ENCODE peak calls at places on chromosomes 12 and 14, in six cellular contexts. One of them, this sample, is unnamed.

GRCh38 chr14:66038214-66038977 is 447.8 kb upstream of the CCDC196 start:
- DNase-seq in HFFc6: no peak
- DNase-seq in neural crest cell: peak; percentile 16
- DNase-seq in fibroblast of lung: peak; percentile 14
- DNase-seq in fibroblast of pulmonary artery: peak; percentile 97
- DNase-seq in osteocyte: no peak
- DNase-seq in this sample: no peak

GRCh38 chr12:94026566-94026965 is 121.8 kb upstream of the PLXNC1 start:
- DNase-seq in HFFc6: no peak
- DNase-seq in neural crest cell: no peak
- DNase-seq in fibroblast of lung: no peak
- DNase-seq in fibroblast of pulmonary artery: no peak
- DNase-seq in osteocyte: no peak
- DNase-seq in this sample: no peak

GRCh38 chr12:1776139-1776975 is 44.0 kb upstream of the LRTM2 start:
- DNase-seq in HFFc6: peak; percentile 89
- DNase-seq in neural crest cell: no peak
- DNase-seq in fibroblast of lung: peak; percentile 84
- DNase-seq in fibroblast of pulmonary artery: peak; percentile 62
- DNase-seq in osteocyte: no peak
- DNase-seq in this sample: no peak

GRCh38 chr12:117111386-117112267 is 12.4 kb upstream of the TESC start:
- DNase-seq in HFFc6: no peak
- DNase-seq in neural crest cell: no peak
- DNase-seq in fibroblast of lung: no peak
- DNase-seq in fibroblast of pulmonary artery: no peak
- DNase-seq in osteocyte: no peak
- DNase-seq in this sample: no peak

GRCh38 chr12:11853126-11853525 is 203.7 kb downstream of the ETV6 start:
- DNase-seq in HFFc6: no peak
- DNase-seq in neural crest cell: no peak
- DNase-seq in fibroblast of lung: no peak
- DNase-seq in fibroblast of pulmonary artery: no peak
- DNase-seq in osteocyte: no peak
- DNase-seq in this sample: no peak

GRCh38 chr14:89408907-89409675 is 7.9 kb downstream of the FOXN3 start:
- DNase-seq in HFFc6: no peak
- DNase-seq in neural crest cell: no peak
- DNase-seq in fibroblast of lung: no peak
- DNase-seq in fibroblast of pulmonary artery: no peak
- DNase-seq in osteocyte: no peak
- DNase-seq in this sample: no peak

GRCh38 chr12:47868552-47869031 is 36.2 kb downstream of the VDR start:
- DNase-seq in HFFc6: no peak
- DNase-seq in neural crest cell: no peak
- DNase-seq in fibroblast of lung: no peak
- DNase-seq in fibroblast of pulmonary artery: no peak
- DNase-seq in osteocyte: no peak
- DNase-seq in this sample: peak; percentile 55

GRCh38 chr12:82673698-82674097 is 13.0 kb upstream of the TMTC2 start:
- DNase-seq in HFFc6: no peak
- DNase-seq in neural crest cell: no peak
- DNase-seq in fibroblast of lung: no peak
- DNase-seq in fibroblast of pulmonary artery: no peak
- DNase-seq in osteocyte: no peak
- DNase-seq in this sample: no peak

GRCh38 chr12:53217049-53217929 is 10.2 kb upstream of the ITGB7 start:
- DNase-seq in HFFc6: no peak
- DNase-seq in neural crest cell: no peak
- DNase-seq in fibroblast of lung: no peak
- DNase-seq in fibroblast of pulmonary artery: peak; percentile 44
- DNase-seq in osteocyte: no peak
- DNase-seq in this sample: no peak

GRCh38 chr14:71308671-71309070 is 401.4 kb downstream of the PCNX1 start:
- DNase-seq in HFFc6: no peak
- DNase-seq in neural crest cell: no peak
- DNase-seq in fibroblast of lung: no peak
- DNase-seq in fibroblast of pulmonary artery: no peak
- DNase-seq in osteocyte: no peak
- DNase-seq in this sample: no peak

GRCh38 chr14:71304588-71305133 is 397.4 kb downstream of the PCNX1 start:
- DNase-seq in HFFc6: no peak
- DNase-seq in neural crest cell: no peak
- DNase-seq in fibroblast of lung: no peak
- DNase-seq in fibroblast of pulmonary artery: no peak
- DNase-seq in osteocyte: no peak
- DNase-seq in this sample: no peak

GRCh38 chr14:71314717-71315116 is 407.5 kb downstream of the PCNX1 start:
- DNase-seq in HFFc6: no peak
- DNase-seq in neural crest cell: no peak
- DNase-seq in fibroblast of lung: no peak
- DNase-seq in fibroblast of pulmonary artery: no peak
- DNase-seq in osteocyte: no peak
- DNase-seq in this sample: no peak

GRCh38 chr14:71311061-71311460 is 403.8 kb downstream of the PCNX1 start:
- DNase-seq in HFFc6: no peak
- DNase-seq in neural crest cell: no peak
- DNase-seq in fibroblast of lung: no peak
- DNase-seq in fibroblast of pulmonary artery: no peak
- DNase-seq in osteocyte: no peak
- DNase-seq in this sample: no peak

GRCh38 chr14:71309756-71310155 is 402.5 kb downstream of the PCNX1 start:
- DNase-seq in HFFc6: no peak
- DNase-seq in neural crest cell: no peak
- DNase-seq in fibroblast of lung: no peak
- DNase-seq in fibroblast of pulmonary artery: no peak
- DNase-seq in osteocyte: no peak
- DNase-seq in this sample: no peak
- TF ChIP-seq CTCF in HFFc6: peak; percentile 48
- TF ChIP-seq CTCF in neural crest cell: peak; percentile 25
- TF ChIP-seq CTCF in fibroblast of lung: no peak
- TF ChIP-seq CTCF in fibroblast of pulmonary artery: peak; percentile 6
- TF ChIP-seq CTCF in osteocyte: no peak
- TF ChIP-seq CTCF in this sample: no peak

DNA sequence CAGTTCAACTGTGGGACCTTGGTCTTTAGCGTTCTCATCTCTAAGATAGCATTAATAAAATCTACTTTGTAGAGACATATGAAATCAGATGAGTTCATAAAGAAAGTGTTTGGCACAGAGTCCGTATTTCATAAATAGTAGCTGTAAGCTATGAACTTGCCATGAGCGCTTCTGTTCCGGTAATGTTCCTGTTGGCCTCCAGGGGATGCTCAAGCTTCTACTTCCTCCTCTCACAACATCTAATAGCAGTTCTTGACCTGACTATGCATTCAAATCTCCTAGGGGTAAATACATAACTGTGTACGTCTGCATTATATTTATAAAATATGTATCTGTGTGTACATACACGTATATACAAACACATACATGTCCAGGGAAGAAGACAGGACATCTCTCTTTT is 288.2 kb upstream of the TMPO start:
- DNase-seq in HFFc6: no peak
- DNase-seq in neural crest cell: no peak
- DNase-seq in fibroblast of lung: no peak
- DNase-seq in fibroblast of pulmonary artery: peak; percentile 28
- DNase-seq in osteocyte: no peak
- DNase-seq in this sample: no peak
- TF ChIP-seq CTCF in HFFc6: peak; percentile 27
- TF ChIP-seq CTCF in neural crest cell: peak; percentile 45
- TF ChIP-seq CTCF in fibroblast of lung: peak; percentile 50
- TF ChIP-seq CTCF in fibroblast of pulmonary artery: peak; percentile 53
- TF ChIP-seq CTCF in osteocyte: peak; percentile 28
- TF ChIP-seq CTCF in this sample: peak; percentile 44

DNA sequence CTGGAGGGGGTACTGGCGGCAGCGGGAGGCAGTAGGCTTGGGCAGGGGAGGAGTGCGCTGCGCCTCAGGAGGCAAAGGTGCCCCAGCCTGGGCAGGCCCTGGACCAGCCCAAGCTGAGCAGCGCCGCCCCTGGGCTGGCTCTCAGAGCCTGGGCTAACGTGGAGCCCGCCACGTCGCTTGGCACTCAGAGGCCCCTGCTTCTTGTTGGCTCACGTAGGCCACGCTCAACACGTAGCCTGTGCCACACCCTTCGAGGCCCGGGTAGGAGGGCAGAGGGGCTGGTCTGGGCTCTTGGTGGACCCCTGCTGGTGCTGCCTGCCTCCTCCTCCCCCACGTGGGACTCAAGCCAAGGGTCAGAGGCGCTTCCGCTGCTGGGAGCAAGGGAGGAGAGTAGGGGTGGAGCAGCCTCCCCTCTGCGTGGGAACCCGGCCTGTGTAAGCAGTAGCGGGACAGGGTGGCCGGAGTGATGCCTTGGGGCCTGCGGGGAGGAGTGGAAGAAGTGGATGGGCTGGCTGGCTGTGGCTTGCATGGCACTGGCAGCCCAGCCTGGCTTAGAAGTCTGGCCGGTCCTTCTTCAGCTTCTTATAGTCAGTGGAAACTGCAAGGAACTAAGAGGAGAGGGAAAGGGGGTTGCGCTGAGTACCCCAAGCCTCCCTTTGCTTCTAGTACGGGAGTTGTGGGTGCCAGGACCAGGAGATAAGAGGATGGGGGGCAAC is 5.7 kb downstream of the SHMT2 start:
- DNase-seq in HFFc6: no peak
- DNase-seq in neural crest cell: no peak
- DNase-seq in fibroblast of lung: peak; percentile 41
- DNase-seq in fibroblast of pulmonary artery: peak; percentile 78
- DNase-seq in osteocyte: peak; percentile 97
- DNase-seq in this sample: no peak
- TF ChIP-seq CTCF in HFFc6: no peak
- TF ChIP-seq CTCF in neural crest cell: no peak
- TF ChIP-seq CTCF in fibroblast of lung: peak; percentile 27
- TF ChIP-seq CTCF in fibroblast of pulmonary artery: peak; percentile 1
- TF ChIP-seq CTCF in osteocyte: peak; percentile 14
- TF ChIP-seq CTCF in this sample: no peak

GRCh38 chr12:78118036-78118435 is 287.3 kb downstream of the NAV3 start:
- DNase-seq in HFFc6: no peak
- DNase-seq in neural crest cell: no peak
- DNase-seq in fibroblast of lung: no peak
- DNase-seq in fibroblast of pulmonary artery: no peak
- DNase-seq in osteocyte: no peak
- DNase-seq in this sample: no peak
- TF ChIP-seq CTCF in HFFc6: peak; percentile 40
- TF ChIP-seq CTCF in neural crest cell: no peak
- TF ChIP-seq CTCF in fibroblast of lung: peak; percentile 9
- TF ChIP-seq CTCF in fibroblast of pulmonary artery: no peak
- TF ChIP-seq CTCF in osteocyte: no peak
- TF ChIP-seq CTCF in this sample: peak; percentile 8

DNA sequence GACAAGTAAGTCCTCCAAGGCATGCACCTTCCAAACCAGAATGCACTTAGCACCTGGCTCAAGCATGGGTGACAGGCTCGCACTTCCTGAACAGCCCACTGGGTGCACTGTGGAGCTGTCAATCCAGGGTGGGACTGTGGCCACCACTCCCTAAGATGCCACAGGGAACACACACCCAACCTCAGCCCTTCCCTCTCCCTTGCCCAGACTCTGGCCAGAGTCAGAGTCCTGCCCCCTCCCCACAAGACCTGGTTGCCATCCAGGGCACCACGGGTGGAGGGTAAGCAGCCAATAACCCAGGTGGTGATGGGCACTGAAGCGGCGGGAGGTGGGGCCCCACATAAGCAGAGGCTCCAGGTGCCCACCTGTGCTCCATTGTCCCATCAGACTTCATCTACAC is 160.6 kb downstream of the MYRFL start:
- DNase-seq in HFFc6: no peak
- DNase-seq in neural crest cell: no peak
- DNase-seq in fibroblast of lung: no peak
- DNase-seq in fibroblast of pulmonary artery: no peak
- DNase-seq in osteocyte: no peak
- DNase-seq in this sample: no peak
- TF ChIP-seq CTCF in HFFc6: peak; percentile 44
- TF ChIP-seq CTCF in neural crest cell: peak; percentile 53
- TF ChIP-seq CTCF in fibroblast of lung: peak; percentile 25
- TF ChIP-seq CTCF in fibroblast of pulmonary artery: peak; percentile 10
- TF ChIP-seq CTCF in osteocyte: peak; percentile 9
- TF ChIP-seq CTCF in this sample: peak; percentile 47

DNA sequence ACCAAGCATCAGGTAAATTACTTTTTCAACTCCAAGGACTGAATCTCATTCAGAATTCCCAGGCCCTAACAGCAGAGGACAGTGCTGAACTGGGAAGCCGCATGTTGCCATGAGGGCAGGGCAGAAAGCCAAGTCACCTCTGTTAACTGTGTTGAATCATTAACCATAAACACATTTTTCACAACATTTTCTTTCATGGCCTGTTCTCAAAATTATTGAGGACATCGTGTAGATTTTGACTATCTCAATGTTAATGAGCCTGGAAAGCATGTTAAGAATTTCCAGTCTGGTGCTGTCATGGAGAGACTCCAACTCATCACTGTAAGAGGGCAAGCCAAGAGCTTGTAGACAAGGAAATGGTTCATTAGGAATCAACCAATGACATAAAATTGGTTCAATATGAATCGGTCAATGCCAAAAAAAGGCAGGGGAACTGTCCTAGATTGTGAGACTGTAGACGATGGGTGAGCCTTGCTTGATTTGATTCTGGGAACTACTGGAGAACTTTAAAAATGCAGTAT is 33.7 kb downstream of the CPM start:
- DNase-seq in HFFc6: peak; percentile 87
- DNase-seq in neural crest cell: no peak
- DNase-seq in fibroblast of lung: peak; percentile 89
- DNase-seq in fibroblast of pulmonary artery: peak; percentile 74
- DNase-seq in osteocyte: no peak
- DNase-seq in this sample: no peak
- TF ChIP-seq CTCF in HFFc6: peak; percentile 80
- TF ChIP-seq CTCF in neural crest cell: no peak
- TF ChIP-seq CTCF in fibroblast of lung: peak; percentile 52
- TF ChIP-seq CTCF in fibroblast of pulmonary artery: peak; percentile 56
- TF ChIP-seq CTCF in osteocyte: peak; percentile 33
- TF ChIP-seq CTCF in this sample: no peak

DNA sequence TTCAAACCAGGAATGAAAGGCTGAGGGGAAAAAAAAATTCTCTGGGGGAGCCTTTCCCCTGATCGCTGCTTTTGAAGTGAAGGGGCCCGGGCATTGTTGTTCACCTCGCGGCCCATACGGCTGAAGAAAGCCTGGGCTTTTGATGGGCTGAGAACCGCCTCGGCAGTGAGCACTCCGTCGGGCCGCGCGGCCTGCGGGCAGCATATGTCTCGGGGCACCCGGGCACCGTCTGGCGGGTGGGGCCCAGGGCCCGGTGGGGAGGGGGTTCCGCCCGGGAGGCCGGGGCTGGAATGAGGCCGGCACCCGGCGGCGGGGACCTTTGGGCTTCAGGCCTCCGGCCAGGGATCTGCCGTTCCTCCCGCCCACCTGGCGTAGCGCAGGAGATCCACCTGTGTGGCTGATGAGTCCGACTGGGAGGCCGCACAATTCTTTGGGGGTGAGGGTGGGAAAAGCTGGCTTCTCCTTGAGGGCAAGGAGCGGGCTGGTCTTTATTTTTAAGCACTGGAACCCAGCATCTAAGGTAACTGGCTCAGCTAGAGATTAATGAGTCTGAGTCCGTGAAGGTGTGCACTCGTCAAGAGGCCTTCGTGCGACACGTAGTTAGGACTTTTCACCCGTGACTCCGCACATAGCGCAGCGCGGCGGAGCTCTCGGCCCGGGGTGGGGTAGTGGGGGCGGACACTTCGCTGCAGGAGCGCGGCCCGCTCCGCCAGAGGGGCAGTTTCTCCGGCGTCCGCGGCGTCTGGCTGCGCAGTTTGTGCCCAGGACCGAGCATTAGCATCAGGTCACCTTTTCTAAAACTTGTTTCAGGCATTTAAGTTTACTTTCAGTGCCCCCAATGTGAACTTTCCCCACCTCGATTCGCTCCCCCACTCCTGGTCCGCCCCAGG is 10.6 kb downstream of the FOXA1 start:
- DNase-seq in HFFc6: no peak
- DNase-seq in neural crest cell: no peak
- DNase-seq in fibroblast of lung: no peak
- DNase-seq in fibroblast of pulmonary artery: no peak
- DNase-seq in osteocyte: no peak
- DNase-seq in this sample: peak; percentile 22
- TF ChIP-seq CTCF in HFFc6: no peak
- TF ChIP-seq CTCF in neural crest cell: no peak
- TF ChIP-seq CTCF in fibroblast of lung: no peak
- TF ChIP-seq CTCF in fibroblast of pulmonary artery: no peak
- TF ChIP-seq CTCF in osteocyte: no peak
- TF ChIP-seq CTCF in this sample: no peak